ENCODE peak calls at places on chromosomes 12 and 14, in six cellular contexts. C is PC-9, R is GM23248, O is neural progenitor cell, Y is SK-N-SH, E is GM23338. B is an unnamed sample. For H3K4me1 and H3F3A, the result is how much of the 10 kb centered on the place peaks cover.

GRCh38 chr12:28409892-28410291 is 219.6 kb downstream of the CCDC91 start:
- DNase-seq in R (peak), C (no peak), O (no peak), Y (no peak), E (no peak), B (no peak)

GRCh38 chr12:114684098-114684869 is at the start of gene TBX3:
- DNase-seq in O (peak), C (no peak), R (peak), Y (peak), E (peak), B (no peak)

GRCh38 chr14:104422301-104423223 is 157.0 kb upstream of the C14orf180 start:
- DNase-seq in Y (peak), C (no peak), E (no peak), O (no peak), R (no peak), B (no peak)

GRCh38 chr12:108734200-108734906 is 3.0 kb upstream of the CORO1C start:
- DNase-seq in C (peak), O (no peak), Y (no peak), R (peak), E (peak), B (no peak)

GRCh38 chr14:92976268-92976667 is 53.3 kb downstream of the CHGA start:
- DNase-seq in R (no peak), O (no peak), E (no peak), C (no peak), Y (no peak), B (no peak)

GRCh38 chr12:13383379-13383778 is 186.9 kb downstream of the EMP1 start:
- DNase-seq in R (no peak), C (peak), Y (no peak), E (no peak), O (no peak), B (peak)

GRCh38 chr12:108193922-108194321 is 64.8 kb downstream of the WSCD2 start:
- DNase-seq in Y (peak), C (no peak), O (peak), R (peak), E (peak), B (peak)

GRCh38 chr12:78210894-78211302 is 380.2 kb downstream of the NAV3 start:
- DNase-seq in E (no peak), O (no peak), R (peak), C (no peak), Y (no peak), B (no peak)

GRCh38 chr12:18882690-18883089 is 144.8 kb downstream of the CAPZA3 start:
- DNase-seq in C (no peak), R (no peak), E (no peak), Y (no peak), O (no peak), B (no peak)

GRCh38 chr12:102216086-102216691 is 18.6 kb upstream of the PMCH start:
- DNase-seq in Y (no peak), E (no peak), O (no peak), R (peak), C (no peak), B (no peak)

GRCh38 chr12:47088021-47088944 is 8.5 kb upstream of the AMIGO2 start:
- DNase-seq in O (no peak), R (no peak), Y (no peak), C (no peak), E (no peak), B (no peak)

GRCh38 chr14:31411218-31411727 is 9.1 kb downstream of the HEATR5A start:
- DNase-seq in E (no peak), O (no peak), R (peak), Y (no peak), C (no peak), B (no peak)

GRCh38 chr12:79251356-79251755 is 386.8 kb downstream of the SYT1 start:
- DNase-seq in O (no peak), R (peak), E (no peak), Y (no peak), C (no peak), B (no peak)

GRCh38 chr12:109753054-109753401 is 39.4 kb downstream of the FAM222A start:
- DNase-seq in Y (peak), C (no peak), R (no peak), O (no peak), E (no peak), B (no peak)

GRCh38 chr12:74915718-74916117 is 293.9 kb downstream of the KCNC2 start:
- DNase-seq in O (no peak), C (no peak), E (no peak), R (no peak), Y (no peak), B (no peak)

GRCh38 chr12:53748072-53748840 is 3.5 kb downstream of the CISTR start:
- DNase-seq in R (no peak), C (no peak), E (peak), O (peak), Y (no peak), B (no peak)

GRCh38 chr14:37422748-37423147 is 172.3 kb downstream of the FOXA1 start:
- DNase-seq in E (no peak), C (no peak), Y (no peak), O (no peak), R (no peak), B (no peak)

GRCh38 chr12:98372340-98373018 is 142.9 kb upstream of the TMPO start:
- DNase-seq in R (no peak), Y (no peak), E (peak), C (no peak), O (peak), B (no peak)

GRCh38 chr12:69900720-69901131 is 75.7 kb downstream of the MYRFL start:
- DNase-seq in C (peak), R (peak), E (peak), O (peak), Y (peak), B (peak)

GRCh38 chr12:779745-780734 is 27.7 kb downstream of the WNK1 start:
- DNase-seq in O (no peak), R (peak), Y (no peak), E (no peak), C (no peak), B (no peak)

GRCh38 chr14:31441273-31442110 is 15.8 kb downstream of the DTD2 start:
- DNase-seq in E (no peak), R (peak), Y (no peak), C (peak), O (no peak), B (no peak)

GRCh38 chr14:67764496-67764895 is 51.9 kb downstream of the ZFYVE26 start:
- DNase-seq in Y (no peak), E (no peak), R (no peak), C (peak), O (no peak), B (no peak)

GRCh38 chr12:99627459-99627858 is 20.1 kb upstream of the GARIN6 start:
- DNase-seq in Y (no peak), R (no peak), O (no peak), C (no peak), E (no peak), B (no peak)

GRCh38 chr12:563250-563781 is 99.9 kb downstream of the NINJ2 start:
- DNase-seq in Y (no peak), O (no peak), R (no peak), C (no peak), E (no peak), B (no peak)

GRCh38 chr12:117098361-117099217 is 627 bp downstream of the TESC start:
- DNase-seq in R (no peak), C (no peak), E (peak), Y (peak), O (peak), B (no peak)

GRCh38 chr12:98253207-98253606 is 262.2 kb upstream of the TMPO start:
- DNase-seq in E (no peak), O (no peak), Y (no peak), C (no peak), R (no peak), B (no peak)

GRCh38 chr14:61752626-61753025 is 9.6 kb upstream of the SNAPC1 start:
- DNase-seq in R (peak), Y (no peak), E (no peak), C (peak), O (no peak), B (no peak)

GRCh38 chr14:69090187-69090789 is 62.6 kb downstream of the DCAF5 start:
- DNase-seq in O (peak), Y (peak), R (peak), E (peak), C (peak), B (peak)

GRCh38 chr12:111645433-111645832 is 40.3 kb downstream of the BRAP start:
- DNase-seq in O (no peak), R (no peak), C (peak), E (no peak), Y (no peak), B (no peak)

GRCh38 chr12:124493809-124494750 is 73.3 kb downstream of the NCOR2 start:
- DNase-seq in C (no peak), O (no peak), R (no peak), E (no peak), Y (no peak), B (no peak)

GRCh38 chr14:92499216-92499615 is 14.4 kb upstream of the RIN3 start:
- DNase-seq in O (no peak), Y (no peak), E (no peak), C (no peak), R (no peak), B (no peak)

GRCh38 chr12:111271674-111272418 is 97.0 kb downstream of the PHETA1 start:
- DNase-seq in E (peak), C (no peak), Y (no peak), R (peak), O (no peak), B (no peak)

GRCh38 chr12:49741882-49742620 is 694 bp downstream of the TMBIM6 start:
- DNase-seq in O (peak), Y (peak), R (peak), E (peak), C (peak), B (peak)

GRCh38 chr12:127560041-127560478 is 706.9 kb upstream of the TMEM132C start:
- DNase-seq in E (no peak), R (no peak), O (no peak), C (no peak), Y (no peak), B (no peak)
- H3K4me1 ChIP-seq in E (under half), R (under half), O (under half), C (under half), Y (under half), B (under half)

DNA sequence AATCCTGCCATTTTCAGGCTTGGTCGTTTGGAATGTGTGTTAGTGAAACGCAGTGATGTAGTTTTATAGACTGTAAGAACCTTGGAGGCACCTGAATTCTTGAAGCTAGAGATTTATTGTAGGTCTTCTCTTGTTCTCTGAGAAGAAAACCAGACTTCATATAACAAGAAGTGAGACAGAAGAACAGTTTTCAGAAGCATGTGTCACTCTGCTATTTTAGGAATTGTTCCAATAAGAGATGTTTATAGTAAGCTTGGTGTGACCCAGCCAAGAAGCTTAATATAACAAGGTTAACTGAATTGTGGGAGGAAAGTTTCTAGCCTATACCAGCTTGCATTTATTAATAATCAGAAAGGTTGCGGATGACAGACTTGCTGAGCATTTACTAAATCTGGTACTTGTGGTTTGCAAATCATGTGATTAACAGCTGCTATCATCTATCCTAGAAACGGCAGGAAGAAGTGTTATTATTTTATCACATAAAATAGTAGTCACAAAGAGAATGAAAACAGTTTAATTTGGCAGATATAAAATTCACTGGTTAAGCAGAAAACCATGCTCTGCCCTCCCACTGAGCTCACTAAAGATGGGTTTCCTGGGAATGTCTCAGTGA is 49.2 kb upstream of the BCAT1 start:
- DNase-seq in C (no peak), Y (no peak), E (no peak), R (peak), O (no peak), B (peak)
- H3F3A ChIP-seq in C (under half), Y (under half), E (under half), R (under half), O (under half), B (under half)

DNA sequence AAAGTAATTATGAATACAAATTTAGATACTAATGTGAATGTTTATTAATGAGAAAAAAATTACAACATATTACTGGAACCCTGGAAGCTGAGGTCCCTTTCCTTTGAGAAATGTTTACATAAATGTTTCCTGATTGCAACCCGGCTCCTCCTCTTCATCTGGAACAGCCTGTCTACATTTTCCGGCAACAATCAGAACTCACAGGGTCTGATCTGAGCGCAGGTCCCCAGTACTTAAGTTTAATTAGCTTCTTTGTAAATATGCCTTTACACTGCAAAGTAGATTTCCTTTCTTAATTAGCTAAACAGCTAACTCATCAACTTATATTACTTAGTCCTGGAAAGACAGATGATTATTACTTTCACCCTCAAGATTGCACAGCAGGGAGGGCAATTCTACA is 212.9 kb downstream of the MON2 start:
- DNase-seq in E (no peak), Y (no peak), O (no peak), R (no peak), C (no peak), B (no peak)
- H3K4me1 ChIP-seq in E (under half), Y (under half), O (under half), R (under half), C (under half), B (under half)

DNA sequence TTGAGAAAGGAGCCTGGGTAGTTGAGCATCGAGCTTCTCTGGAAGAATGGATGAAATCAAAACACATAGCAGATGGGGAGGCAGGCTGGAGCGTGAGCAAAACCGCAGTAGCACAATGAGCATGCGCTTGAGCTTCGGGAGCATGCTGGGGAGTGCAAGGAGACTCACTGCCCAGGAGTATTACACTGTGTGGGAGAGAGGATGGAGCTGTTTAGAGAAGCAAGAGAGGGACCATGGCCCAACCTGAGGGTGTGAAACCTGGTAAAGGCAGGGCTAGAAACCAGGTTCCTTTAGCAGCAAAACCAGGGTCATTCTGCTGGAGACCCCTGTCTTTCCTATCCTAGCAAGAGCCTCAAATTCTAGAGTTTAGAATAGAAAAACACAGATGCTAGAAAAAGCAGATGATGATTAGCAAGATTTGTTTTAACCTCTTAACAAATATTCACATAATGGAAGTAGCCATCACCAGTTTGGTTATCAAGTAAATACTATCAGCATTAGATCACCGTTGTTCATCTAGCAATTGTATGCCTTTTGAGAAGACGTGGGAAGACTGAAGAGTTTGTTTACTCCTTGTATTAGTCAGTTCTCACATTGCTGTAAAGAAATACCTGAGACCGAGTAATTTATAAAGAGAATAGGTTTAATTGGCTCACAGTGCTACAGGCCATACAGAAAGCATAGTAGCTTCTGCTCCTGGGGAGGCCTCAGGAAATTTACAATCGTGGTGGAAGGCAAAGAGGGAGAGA is 484.7 kb downstream of the EGLN3 start:
- DNase-seq in R (peak), Y (no peak), C (peak), E (no peak), O (no peak), B (no peak)
- H3F3A ChIP-seq in R (under half), Y (under half), C (under half), E (under half), O (under half), B (under half)